ENCODE peak calls at places on chromosomes 7 and 10, in ten cellular contexts. T is neuronal stem cell, D is A549, F is right lobe of liver, U is SJSA1, S is cardiac muscle cell, I is heart left ventricle, E is stomach, M is right atrium auricular region, C is GM12878. R is an unnamed sample. For H3K4me1, the result is how much of the 10 kb centered on the place peaks cover.

GRCh38 chr7:1156782-1157535 is 3.0 kb downstream of the ZFAND2A start:
- DNase-seq in E (peak), T (no peak), C (no peak), S (no peak), M (no peak), D (peak), I (no peak), U (peak), F (peak), R (no peak)

GRCh38 chr7:100793806-100794660 is 33.3 kb downstream of the EPHB4 start:
- DNase-seq in C (no peak), E (no peak), F (no peak), U (no peak), S (no peak), M (no peak), D (no peak), T (no peak), I (no peak), R (no peak)

GRCh38 chr7:91657386-91658120 is 222.9 kb downstream of the MTERF1 start:
- DNase-seq in I (no peak), F (no peak), U (no peak), E (no peak), M (no peak), T (no peak), D (no peak), S (peak), C (no peak), R (no peak)

GRCh38 chr10:47160229-47160908 is 139.6 kb upstream of the GDF10 start:
- DNase-seq in S (no peak), D (no peak), I (no peak), T (no peak), F (no peak), C (no peak), M (peak), E (no peak), U (no peak), R (no peak)

GRCh38 chr7:79221211-79221610 is 232.3 kb downstream of the MAGI2 start:
- DNase-seq in C (no peak), T (no peak), M (no peak), S (no peak), D (no peak), F (no peak), U (no peak), E (no peak), I (no peak), R (no peak)

GRCh38 chr7:157429001-157429679 is 92.3 kb downstream of the DNAJB6 start:
- DNase-seq in E (no peak), C (no peak), M (no peak), F (peak), D (no peak), S (no peak), I (no peak), T (no peak), U (no peak), R (no peak)

GRCh38 chr10:6239213-6239991 is 36.7 kb downstream of the PFKFB3 start:
- DNase-seq in I (peak), C (peak), E (peak), M (no peak), U (peak), T (no peak), F (no peak), S (peak), D (peak), R (no peak)

GRCh38 chr10:75191821-75192568 is 18.6 kb upstream of the VDAC2 start:
- DNase-seq in C (no peak), U (peak), T (no peak), S (peak), E (peak), I (peak), F (peak), M (peak), D (peak), R (no peak)

GRCh38 chr7:55055479-55055878 is 36.7 kb downstream of the EGFR start:
- DNase-seq in C (no peak), S (peak), I (no peak), U (no peak), T (no peak), F (no peak), E (no peak), M (no peak), D (no peak), R (no peak)

GRCh38 chr10:123250640-123251039 is 96.4 kb downstream of the BUB3 start:
- DNase-seq in S (no peak), F (no peak), C (no peak), E (no peak), D (no peak), M (no peak), T (peak), I (no peak), U (no peak), R (no peak)

GRCh38 chr10:32445740-32446615 is at the start of gene CCDC7:
- DNase-seq in C (peak), F (peak), T (peak), D (peak), I (peak), S (peak), E (peak), U (peak), M (peak), R (peak)

GRCh38 chr7:142389544-142389943 is 131.7 kb upstream of the PRSS58 start:
- DNase-seq in S (no peak), C (no peak), I (no peak), E (no peak), M (no peak), T (no peak), F (no peak), U (no peak), D (no peak), R (no peak)

GRCh38 chr10:29322918-29323317 is 34.0 kb downstream of the LYZL1 start:
- DNase-seq in E (no peak), F (peak), M (no peak), U (no peak), I (peak), S (no peak), D (no peak), C (no peak), T (no peak), R (no peak)

GRCh38 chr7:25369794-25370193 is 141.5 kb upstream of the NPVF start:
- DNase-seq in U (no peak), D (no peak), C (no peak), I (no peak), F (no peak), E (peak), S (no peak), T (no peak), M (no peak), R (no peak)

DNA sequence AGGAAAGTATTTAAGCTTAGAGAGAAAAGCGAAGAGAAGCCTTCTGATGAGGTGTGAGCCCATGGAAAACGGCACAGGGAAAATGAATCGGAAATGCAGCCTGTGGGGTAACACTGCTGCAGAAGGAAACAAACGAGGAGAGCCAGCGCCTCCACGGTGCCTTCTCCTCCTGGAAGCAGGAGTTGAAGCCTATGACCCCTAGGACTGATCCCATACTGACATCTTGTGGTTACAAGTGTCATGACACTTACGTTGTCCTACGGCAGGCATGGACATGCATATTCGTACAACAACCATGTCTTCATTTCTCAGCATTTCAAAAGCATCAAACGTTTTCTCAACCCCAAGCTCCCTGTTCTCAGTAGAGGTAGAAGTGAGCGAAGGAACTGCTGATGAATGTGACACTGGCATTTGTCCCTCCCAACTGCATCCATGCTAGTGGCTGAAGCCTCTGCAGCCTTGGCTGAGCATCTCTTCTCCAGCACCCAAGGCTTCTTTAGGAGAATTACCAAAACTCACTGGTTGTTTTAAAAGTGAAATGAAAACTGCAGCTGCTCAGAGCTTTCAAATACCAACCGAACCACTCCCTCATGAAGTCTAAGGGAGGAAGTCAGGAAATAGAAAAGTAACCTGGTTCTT is 160.2 kb downstream of the JAZF1 start:
- DNase-seq in D (peak), T (peak), F (peak), E (peak), C (peak), M (peak), S (peak), I (peak), U (peak), R (peak)
- H3K4me3 ChIP-seq in D (no peak), T (no peak), F (no peak), E (no peak), C (no peak), M (no peak), S (no peak), I (no peak), U (no peak), R (no peak)

DNA sequence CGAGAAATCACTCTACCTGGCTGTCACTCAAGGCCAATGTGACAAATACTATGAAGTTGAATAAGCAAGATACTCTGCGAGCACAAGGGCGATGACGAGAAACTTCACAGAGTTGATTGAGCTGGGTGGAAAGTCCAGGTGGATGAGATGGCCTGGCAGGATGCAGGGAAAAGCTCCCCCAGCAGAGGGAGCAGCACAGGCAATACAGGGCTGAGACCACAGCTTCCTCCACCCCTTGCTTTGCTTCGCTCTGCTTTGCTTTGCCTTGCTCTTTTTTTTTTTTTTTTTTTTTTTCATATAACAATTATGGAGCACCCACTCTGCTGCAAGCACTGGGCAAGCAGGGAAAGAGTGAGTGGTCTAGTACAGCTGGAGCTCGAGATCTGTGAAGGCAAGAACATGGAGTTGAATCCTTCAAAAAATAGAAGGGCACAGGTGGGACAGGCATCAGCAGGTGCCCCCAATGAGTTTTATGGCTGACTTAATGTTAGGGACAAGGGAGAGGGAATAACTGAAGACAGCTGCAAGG is 88.3 kb downstream of the CABCOCO1 start:
- DNase-seq in I (peak), E (peak), D (peak), S (peak), U (peak), F (peak), M (no peak), C (peak), T (peak), R (peak)
- H3K27ac ChIP-seq in I (no peak), E (peak), D (no peak), S (no peak), U (peak), F (no peak), M (no peak), C (no peak), T (no peak), R (no peak)

GRCh38 chr10:124534821-124535601 is 73.4 kb downstream of the LHPP start:
- DNase-seq in C (no peak), M (no peak), U (no peak), I (no peak), F (no peak), S (no peak), D (no peak), T (no peak), E (no peak), R (no peak)

GRCh38 chr10:124535731-124536495 is 74.3 kb downstream of the LHPP start:
- DNase-seq in C (no peak), F (no peak), E (no peak), M (no peak), I (no peak), D (no peak), T (no peak), U (no peak), S (no peak), R (no peak)

GRCh38 chr10:124537166-124537725 is 75.6 kb downstream of the LHPP start:
- DNase-seq in C (no peak), D (no peak), T (no peak), U (no peak), F (no peak), I (no peak), E (no peak), S (no peak), M (no peak), R (no peak)

GRCh38 chr10:124537891-124538290 is 76.3 kb downstream of the LHPP start:
- DNase-seq in D (no peak), T (no peak), U (no peak), C (no peak), I (no peak), E (no peak), F (no peak), S (no peak), M (no peak), R (no peak)

GRCh38 chr10:124536496-124537050 is 75.0 kb downstream of the LHPP start:
- DNase-seq in U (no peak), C (no peak), T (no peak), E (no peak), I (no peak), D (no peak), S (no peak), M (no peak), F (no peak), R (no peak)
- H3K4me1 ChIP-seq in U (under half), C (under half), T (under half), E (under half), I (under half), D (under half), S (under half), M (under half), F (under half), R (under half)

DNA sequence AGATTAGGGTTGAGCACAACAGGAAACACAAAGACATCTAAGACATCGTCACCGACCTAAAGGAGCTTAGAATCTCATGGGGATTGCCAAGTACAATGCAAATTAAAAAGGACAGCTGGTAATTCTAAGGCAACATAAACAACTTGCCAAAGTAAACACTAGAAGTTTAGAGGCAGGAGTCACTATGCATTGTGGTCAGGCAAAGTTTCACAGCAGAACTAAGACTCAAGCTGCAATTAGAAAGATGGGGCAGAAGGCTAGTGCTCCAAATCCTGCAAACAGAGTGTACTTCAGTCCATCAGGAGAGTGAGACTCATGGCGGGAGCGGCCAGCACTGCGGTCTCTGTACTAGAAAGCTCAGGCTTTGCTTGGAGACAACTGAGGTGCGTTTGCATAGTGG is 52.7 kb downstream of the HIPK2 start:
- DNase-seq in U (peak), M (no peak), T (no peak), S (peak), F (no peak), C (peak), D (no peak), I (no peak), E (no peak), R (no peak)
- H3K4me3 ChIP-seq in U (no peak), M (no peak), T (no peak), S (no peak), F (no peak), C (no peak), D (no peak), I (no peak), E (no peak), R (no peak)

GRCh38 chr7:94392391-94392782 is 2.3 kb upstream of the COL1A2 start:
- DNase-seq in T (no peak), M (no peak), I (no peak), E (no peak), D (no peak), S (peak), C (no peak), U (no peak), F (no peak), R (no peak)

GRCh38 chr7:94393251-94393758 is 1.4 kb upstream of the COL1A2 start:
- DNase-seq in U (peak), S (peak), T (peak), C (no peak), M (no peak), E (no peak), D (no peak), I (peak), F (no peak), R (no peak)

GRCh38 chr7:94391716-94392390 is 2.8 kb upstream of the COL1A2 start:
- DNase-seq in C (no peak), U (peak), D (no peak), T (no peak), F (no peak), M (no peak), I (peak), E (no peak), S (peak), R (no peak)

GRCh38 chr7:94386416-94386815 is 8.3 kb upstream of the COL1A2 start:
- DNase-seq in D (no peak), I (no peak), C (no peak), U (no peak), F (no peak), S (no peak), M (no peak), E (no peak), T (no peak), R (no peak)

GRCh38 chr7:94389381-94389780 is 5.3 kb upstream of the COL1A2 start:
- DNase-seq in S (peak), M (no peak), T (no peak), U (no peak), D (no peak), C (no peak), E (no peak), F (no peak), I (no peak), R (no peak)
- H3K27ac ChIP-seq in S (no peak), M (no peak), T (no peak), U (no peak), D (no peak), C (no peak), E (no peak), F (no peak), I (no peak), R (no peak)

DNA sequence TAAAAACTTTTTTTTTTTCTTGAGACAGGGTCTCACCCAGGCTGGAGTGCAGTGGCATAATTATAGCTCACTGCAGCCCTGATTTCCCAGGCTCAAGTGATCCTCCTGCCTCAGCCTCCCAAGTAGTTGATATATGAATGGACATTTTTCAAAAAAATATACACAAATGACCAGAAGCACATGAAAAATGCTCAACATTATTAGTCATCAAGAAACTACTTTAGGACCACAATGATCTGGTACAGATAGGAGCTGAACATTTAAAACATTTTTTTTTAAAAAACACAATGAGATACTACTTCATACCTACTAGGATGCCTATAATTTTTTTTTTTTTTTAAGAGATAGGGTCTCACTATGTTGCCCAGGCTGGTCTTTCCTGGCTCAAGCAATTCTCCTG is 21.7 kb downstream of the SCD start:
- DNase-seq in F (no peak), I (no peak), S (no peak), D (no peak), C (no peak), T (no peak), U (no peak), M (no peak), E (no peak), R (no peak)
- H3K4me1 ChIP-seq in F (under half), I (under half), S (under half), D (half or more), C (under half), T (under half), U (under half), M (half or more), E (under half), R (under half)

GRCh38 chr10:94546616-94547175 is 1.1 kb downstream of the HELLS start:
- DNase-seq in C (peak), F (no peak), T (no peak), U (peak), E (no peak), S (peak), D (peak), I (no peak), M (no peak), R (no peak)
- H3K4me3 ChIP-seq in C (peak), F (peak), T (peak), U (peak), E (peak), S (peak), D (peak), I (peak), M (peak), R (peak)

R was measured in iPS DF 6.9.